ENCODE peak calls at places on chromosomes 7 and 10, in nine cellular contexts. F, U, R, G, T, Y, N, W and Z are unnamed samples. For H3K27me3, the result is how much of the 10 kb centered on the place peaks cover.

GRCh38 chr10:128067691-128068397 is 58.4 kb downstream of the MKI67 start:
- DNase-seq in F (peak), U (no peak), R (no peak), G (no peak), T (no peak), Y (no peak), N (no peak), W (no peak), Z (no peak)

GRCh38 chr7:107596881-107597581 is 17.0 kb downstream of the BCAP29 start:
- DNase-seq in F (no peak), U (no peak), R (no peak), G (no peak), T (no peak), Y (no peak), N (no peak), W (peak), Z (no peak)

GRCh38 chr7:135673360-135673706 is 11.0 kb downstream of the STMP1 start:
- DNase-seq in F (no peak), U (no peak), R (no peak), G (no peak), T (no peak), Y (peak), N (no peak), W (peak), Z (no peak)

GRCh38 chr10:34985823-34986222 is 104.3 kb downstream of the CUL2 start:
- DNase-seq in F (no peak), U (no peak), R (no peak), G (no peak), T (no peak), Y (peak), N (no peak), W (no peak), Z (peak)

GRCh38 chr10:78222096-78222790 is 188.6 kb downstream of the RPS24 start:
- DNase-seq in F (no peak), U (no peak), R (no peak), G (no peak), T (no peak), Y (no peak), N (no peak), W (no peak), Z (no peak)

GRCh38 chr10:24889636-24890035 is 62.8 kb downstream of the PRTFDC1 start:
- DNase-seq in F (no peak), U (no peak), R (no peak), G (no peak), T (no peak), Y (peak), N (no peak), W (no peak), Z (no peak)

GRCh38 chr10:14749051-14749809 is 25.5 kb downstream of the FAM107B start:
- DNase-seq in F (no peak), U (no peak), R (peak), G (peak), T (no peak), Y (no peak), N (peak), W (peak), Z (no peak)

GRCh38 chr10:57657164-57657765 is 610.4 kb downstream of the IPMK start:
- DNase-seq in F (peak), U (peak), R (peak), G (peak), T (no peak), Y (peak), N (peak), W (peak), Z (peak)

GRCh38 chr10:26480909-26481703 is 43.0 kb downstream of the APBB1IP start:
- DNase-seq in F (peak), U (no peak), R (peak), G (no peak), T (no peak), Y (no peak), N (no peak), W (no peak), Z (no peak)

GRCh38 chr7:80721880-80722595 is 83.6 kb downstream of the CD36 start:
- DNase-seq in F (no peak), U (peak), R (no peak), G (no peak), T (no peak), Y (peak), N (no peak), W (peak), Z (no peak)

GRCh38 chr10:10818082-10818481 is 199.6 kb upstream of the CELF2 start:
- DNase-seq in F (no peak), U (no peak), R (no peak), G (no peak), T (no peak), Y (no peak), N (no peak), W (no peak), Z (no peak)

GRCh38 chr7:50389961-50390360 is 60.2 kb downstream of the FIGNL1 start:
- DNase-seq in F (no peak), U (no peak), R (no peak), G (no peak), T (no peak), Y (no peak), N (no peak), W (no peak), Z (no peak)

GRCh38 chr7:41476117-41476803 is 226.6 kb downstream of the INHBA start:
- DNase-seq in F (no peak), U (no peak), R (no peak), G (no peak), T (no peak), Y (no peak), N (no peak), W (peak), Z (no peak)

GRCh38 chr7:41467596-41467995 is 235.3 kb downstream of the INHBA start:
- DNase-seq in F (no peak), U (no peak), R (no peak), G (no peak), T (no peak), Y (no peak), N (no peak), W (no peak), Z (no peak)

GRCh38 chr7:41478187-41478586 is 224.7 kb downstream of the INHBA start:
- DNase-seq in F (no peak), U (no peak), R (no peak), G (no peak), T (no peak), Y (no peak), N (no peak), W (peak), Z (no peak)

GRCh38 chr7:41470081-41470480 is 232.8 kb downstream of the INHBA start:
- DNase-seq in F (no peak), U (no peak), R (no peak), G (no peak), T (no peak), Y (no peak), N (no peak), W (no peak), Z (no peak)

GRCh38 chr7:41472427-41473125 is 230.3 kb downstream of the INHBA start:
- DNase-seq in F (no peak), U (no peak), R (no peak), G (no peak), T (no peak), Y (peak), N (no peak), W (no peak), Z (no peak)
- H3K27me3 ChIP-seq in F (under half), U (under half), R (under half), G (under half), T (under half), Y (under half), N (under half), W (under half), Z (under half)

GRCh38 chr10:119368991-119369869 is 161.9 kb downstream of the GRK5 start:
- DNase-seq in F (no peak), U (no peak), R (no peak), G (no peak), T (no peak), Y (no peak), N (no peak), W (peak), Z (no peak)

GRCh38 chr10:119370972-119371703 is 163.8 kb downstream of the GRK5 start:
- DNase-seq in F (no peak), U (no peak), R (peak), G (no peak), T (no peak), Y (no peak), N (no peak), W (peak), Z (no peak)

GRCh38 chr10:119370046-119370770 is 162.8 kb downstream of the GRK5 start:
- DNase-seq in F (no peak), U (no peak), R (peak), G (no peak), T (no peak), Y (peak), N (no peak), W (peak), Z (no peak)

GRCh38 chr10:119374236-119374635 is 166.9 kb downstream of the GRK5 start:
- DNase-seq in F (no peak), U (no peak), R (no peak), G (no peak), T (no peak), Y (no peak), N (no peak), W (no peak), Z (no peak)

GRCh38 chr10:119371704-119372663 is 164.6 kb downstream of the GRK5 start:
- DNase-seq in F (no peak), U (no peak), R (no peak), G (no peak), T (no peak), Y (no peak), N (no peak), W (peak), Z (no peak)
- H3K27ac ChIP-seq in F (no peak), U (no peak), R (peak), G (no peak), T (no peak), Y (no peak), N (no peak), W (peak), Z (no peak)

DNA sequence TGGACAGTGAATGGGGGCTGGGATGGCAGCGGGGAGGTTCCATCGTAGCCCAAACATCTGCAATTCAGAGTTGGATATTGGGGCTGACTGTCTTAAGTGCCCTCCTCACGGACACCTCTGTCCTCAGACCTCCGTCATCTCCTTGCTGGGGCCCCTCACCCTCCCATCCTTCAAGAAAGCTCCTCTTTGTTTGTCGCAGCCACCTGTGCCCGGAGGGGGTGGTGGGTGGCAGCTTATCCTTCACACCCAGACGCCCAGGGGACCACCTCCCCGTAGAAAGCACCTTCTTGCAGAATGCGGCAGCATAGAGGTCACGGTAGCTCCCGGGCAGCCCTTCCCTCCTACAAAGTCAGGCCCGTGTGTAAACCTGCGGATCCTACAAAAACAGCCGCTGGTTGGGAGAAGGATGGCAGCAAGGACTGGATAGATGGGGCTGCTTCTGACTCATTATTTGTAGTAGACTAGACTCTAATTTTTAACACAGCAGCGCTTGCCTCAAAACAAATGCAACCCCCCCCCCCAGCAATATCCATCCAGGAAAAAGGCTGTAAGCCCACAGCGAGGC is 1.3 kb upstream of the PTPRN2 start:
- DNase-seq in F (no peak), U (no peak), R (no peak), G (no peak), T (no peak), Y (no peak), N (no peak), W (no peak), Z (no peak)
- H3K27me3 ChIP-seq in F (under half), U (under half), R (under half), G (under half), T (under half), Y (under half), N (under half), W (under half), Z (under half)

DNA sequence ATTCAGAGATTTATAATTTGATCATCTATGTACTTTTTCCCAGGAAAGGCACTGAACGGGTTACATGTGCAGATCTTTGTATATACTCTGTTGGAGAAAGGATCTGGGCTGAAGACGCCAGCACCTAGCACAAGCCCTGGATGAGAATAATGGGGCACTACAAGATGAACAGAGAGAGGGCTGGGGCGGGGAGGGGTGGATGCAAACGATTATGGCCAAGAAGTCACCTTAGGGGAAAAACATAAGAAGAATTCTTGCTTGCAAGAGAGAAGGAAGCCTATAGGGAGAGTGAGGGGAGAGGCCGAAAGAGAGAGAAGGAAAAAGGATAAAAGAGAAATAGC is 2.9 kb upstream of the ANTXRL start:
- DNase-seq in F (peak), U (no peak), R (no peak), G (no peak), T (no peak), Y (no peak), N (no peak), W (no peak), Z (peak)
- H3K27ac ChIP-seq in F (no peak), U (no peak), R (no peak), G (no peak), T (no peak), Y (no peak), N (no peak), W (no peak), Z (peak)